ENCODE peak calls at places on chromosomes 4 and X, in seven cellular contexts. A is brain microvascular endothelial cell, L is cardiac muscle cell, Y is endothelial cell, Q is OCI-LY7, M is left ventricle myocardium inferior, G is IMR-90. B is an unnamed sample.
A peak's percentile ranks its signal among the peaks of the same experiment; 100 is the strongest.

GRCh38 chr4:8819421-8820177 is 52.0 kb downstream of the HMX1 start:
- DNase-seq in M (no peak), Q (no peak), Y (no peak), L (no peak), G (no peak), A (no peak), B (peak; percentile 20)

GRCh38 chr4:145507636-145508035 is 26.0 kb downstream of the SMAD1 start:
- DNase-seq in Q (peak; percentile 45), G (peak; percentile 56), A (no peak), Y (no peak), M (no peak), L (peak; percentile 60), B (no peak)

GRCh38 chr4:8762356-8762755 is 109.3 kb downstream of the HMX1 start:
- DNase-seq in Q (no peak), M (no peak), L (no peak), Y (no peak), A (no peak), G (no peak), B (no peak)

GRCh38 chr4:5787311-5787710 is 76.3 kb downstream of the EVC start:
- DNase-seq in Q (no peak), M (no peak), L (no peak), G (no peak), A (no peak), Y (no peak), B (no peak)

GRCh38 chr4:1982124-1983052 is 26.4 kb downstream of the NELFA start:
- DNase-seq in Q (no peak), M (no peak), G (no peak), A (no peak), L (no peak), Y (no peak), B (no peak)

GRCh38 chr4:184817494-184818215 is 8.1 kb downstream of the ACSL1 start:
- DNase-seq in Q (peak; percentile 38), M (no peak), Y (no peak), G (no peak), L (no peak), A (no peak), B (no peak)

GRCh38 chr4:39855909-39856512 is 121.7 kb downstream of the PDS5A start:
- DNase-seq in Q (no peak), M (no peak), A (peak; percentile 6), Y (no peak), L (peak; percentile 13), G (peak; percentile 48), B (no peak)

GRCh38 chr4:88756149-88756548 is 58.5 kb upstream of the NAP1L5 start:
- DNase-seq in A (no peak), L (no peak), Q (no peak), M (no peak), Y (no peak), G (no peak), B (no peak)

GRCh38 chr4:94455081-94455480 is 3.3 kb downstream of the PDLIM5 start:
- DNase-seq in M (peak; percentile 58), G (peak; percentile 88), L (peak; percentile 90), Q (no peak), Y (no peak), A (peak; percentile 67), B (no peak)

GRCh38 chrX:119757979-119758681 is at the start of gene SOWAHD:
- DNase-seq in A (no peak), Y (peak; percentile 23), G (no peak), Q (peak; percentile 39), M (peak; percentile 38), L (no peak), B (peak; percentile 49)

GRCh38 chr4:167717495-167717894 is 374.8 kb upstream of the ANXA10 start:
- DNase-seq in A (no peak), G (no peak), L (no peak), M (no peak), Q (no peak), Y (no peak), B (no peak)

GRCh38 chrX:22314692-22315091 is 42.0 kb downstream of the CBLL2 start:
- DNase-seq in G (peak; percentile 15), A (peak; percentile 4), Q (no peak), Y (no peak), L (no peak), M (no peak), B (no peak)

GRCh38 chr4:41204400-41204978 is 9.9 kb downstream of the APBB2 start:
- DNase-seq in M (peak; percentile 33), G (peak; percentile 83), Q (no peak), A (peak; percentile 80), L (peak; percentile 81), Y (no peak), B (no peak)

GRCh38 chr4:94135701-94136100 is 72.0 kb upstream of the SMARCAD1 start:
- DNase-seq in G (no peak), L (no peak), Y (no peak), A (no peak), M (no peak), Q (no peak), B (no peak)

GRCh38 chr4:174873931-174874330 is 44.2 kb upstream of the ADAM29 start:
- DNase-seq in A (peak; percentile 33), M (no peak), G (no peak), Q (peak; percentile 85), Y (no peak), L (no peak), B (peak; percentile 29)

GRCh38 chr4:71857713-71858451 is 74.0 kb upstream of the GC start:
- DNase-seq in Q (no peak), Y (peak; percentile 35), L (no peak), A (no peak), M (no peak), G (no peak), B (no peak)

GRCh38 chr4:30719363-30720020 is 677 bp upstream of the PCDH7 start:
- DNase-seq in Y (peak; percentile 58), A (peak; percentile 35), G (peak; percentile 68), L (peak; percentile 65), Q (no peak), M (peak; percentile 57), B (peak; percentile 39)

GRCh38 chrX:103275947-103276567 is 493 bp downstream of the TCEAL5 start:
- DNase-seq in M (no peak), Y (no peak), Q (no peak), L (no peak), A (no peak), G (no peak), B (no peak)

GRCh38 chrX:72201836-72202536 is 20.4 kb downstream of the PIN4 start:
- DNase-seq in Y (no peak), G (peak; percentile 83), Q (no peak), A (peak; percentile 75), L (peak; percentile 68), M (no peak), B (no peak)

DNA sequence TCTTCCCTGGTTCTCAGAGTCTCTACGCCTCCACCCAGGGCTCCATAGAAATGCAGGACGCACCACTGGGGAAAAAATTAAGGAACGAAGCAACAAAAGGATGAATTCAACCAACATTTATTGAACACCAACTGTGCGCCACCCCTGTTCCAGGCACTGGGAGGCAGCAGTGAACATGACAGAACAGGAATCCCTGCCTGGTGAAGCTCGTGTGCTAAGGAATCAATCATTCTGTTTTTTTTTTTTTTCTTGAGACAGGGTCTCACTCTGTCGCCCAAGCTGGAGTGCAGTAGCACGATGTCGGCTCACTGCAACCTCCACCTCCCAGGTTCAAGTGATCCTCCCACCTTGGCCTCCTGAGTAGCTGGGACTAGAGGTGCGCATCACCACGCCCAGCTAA is 1.9 kb upstream of the FTSJ1 start:
- DNase-seq in G (no peak), Y (peak; percentile 21), Q (peak; percentile 31), M (no peak), L (no peak), A (no peak), B (no peak)
- TF ChIP-seq CTCF in G (peak; percentile 26), Y (no peak), Q (peak; percentile 62), M (no peak), L (peak; percentile 28), A (peak; percentile 57), B (peak; percentile 31)

GRCh38 chrX:136608295-136608933 is 39.5 kb upstream of the CD40LG start:
- DNase-seq in Q (peak; percentile 21), A (no peak), L (peak; percentile 42), Y (peak; percentile 3), G (no peak), M (peak; percentile 16), B (no peak)
- TF ChIP-seq CTCF in Q (peak; percentile 60), A (peak; percentile 43), L (peak; percentile 21), Y (no peak), G (peak; percentile 11), M (peak; percentile 47), B (peak; percentile 48)

DNA sequence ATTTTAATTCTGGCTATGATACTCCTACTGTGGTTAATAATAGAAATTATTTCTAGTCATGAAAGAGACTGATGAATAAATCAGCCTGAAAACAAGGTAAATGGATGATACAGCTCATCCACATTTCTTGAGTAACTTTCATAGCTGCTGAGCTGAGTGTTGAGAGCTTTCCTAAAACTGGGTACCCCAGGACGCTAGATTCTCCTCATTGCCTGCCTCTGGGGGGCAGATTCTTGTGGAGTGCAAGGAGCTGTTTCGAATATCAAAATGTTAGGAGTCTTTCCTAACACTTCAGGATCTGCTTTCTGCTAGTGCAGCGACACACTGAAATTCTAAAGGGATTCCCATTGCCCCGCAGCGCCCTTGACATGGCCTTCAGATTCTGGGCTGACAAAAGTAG is 2.1 kb downstream of the MND1 start:
- DNase-seq in G (peak; percentile 10), A (no peak), Q (peak; percentile 60), L (peak; percentile 9), M (no peak), Y (no peak), B (no peak)
- TF ChIP-seq CTCF in G (peak; percentile 12), A (peak; percentile 34), Q (peak; percentile 62), L (peak; percentile 17), M (no peak), Y (no peak), B (no peak)

DNA sequence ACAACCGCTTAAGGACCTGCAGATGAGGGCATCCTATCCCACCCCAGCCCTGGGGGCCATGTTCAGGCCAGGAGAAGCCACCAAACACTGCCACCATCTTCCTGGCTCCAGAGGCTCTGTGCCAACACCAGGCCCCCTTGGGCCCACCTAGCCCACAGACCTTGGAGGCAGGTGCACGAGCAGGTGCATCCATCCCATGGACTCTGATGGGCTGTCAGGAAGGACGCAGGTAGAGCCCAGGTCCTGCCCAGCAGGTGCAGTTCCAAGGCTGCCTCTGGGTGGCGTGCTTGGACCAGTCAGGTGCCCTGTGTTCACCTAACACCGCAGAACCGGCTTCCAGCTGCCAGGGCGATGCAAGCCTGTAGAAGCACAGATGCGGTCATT is 22.8 kb upstream of the PDE6B start:
- DNase-seq in M (no peak), L (peak; percentile 6), A (no peak), Y (peak; percentile 93), Q (peak; percentile 55), G (no peak), B (peak; percentile 81)
- TF ChIP-seq CTCF in M (peak; percentile 29), L (peak; percentile 34), A (peak; percentile 48), Y (peak; percentile 88), Q (peak; percentile 75), G (no peak), B (peak; percentile 42)

DNA sequence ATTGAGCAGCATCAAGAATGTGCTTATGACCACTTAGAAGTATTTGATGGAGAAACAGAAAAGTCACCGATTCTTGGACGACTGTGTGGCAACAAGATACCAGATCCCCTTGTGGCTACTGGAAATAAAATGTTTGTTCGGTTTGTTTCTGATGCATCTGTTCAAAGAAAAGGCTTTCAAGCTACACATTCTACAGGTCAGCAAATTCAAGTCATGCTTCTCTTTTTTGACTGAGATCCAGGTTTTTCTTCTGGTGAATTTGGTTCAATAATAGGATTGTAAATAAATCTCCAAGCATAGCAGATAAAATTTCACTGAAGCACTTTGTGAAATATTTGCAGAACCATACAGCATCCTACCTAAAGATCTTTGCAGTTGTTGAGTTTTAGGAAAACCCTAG is 218.1 kb downstream of the TLL1 start:
- DNase-seq in A (no peak), G (no peak), Q (no peak), L (peak; percentile 5), Y (no peak), M (no peak), B (no peak)
- TF ChIP-seq CTCF in A (no peak), G (no peak), Q (no peak), L (no peak), Y (no peak), M (no peak), B (no peak)